ENCODE peak calls at places on chromosomes 4 and X, in ten cellular contexts. H, I, T, S, X, R, P, J, D and N are unnamed samples.

GRCh38 chr4:74006009-74006476 is 7.6 kb upstream of the CXCL5 start:
- DNase-seq in H (no peak), I (no peak), T (peak), S (no peak), X (no peak), R (no peak), P (peak), J (peak), D (peak), N (no peak)

GRCh38 chr4:3422241-3422801 is 19.4 kb upstream of the HGFAC start:
- DNase-seq in H (no peak), I (no peak), T (no peak), S (no peak), X (no peak), R (no peak), P (no peak), J (no peak), D (no peak), N (no peak)

GRCh38 chr4:56791316-56791715 is 30.2 kb downstream of the SPINK2 start:
- DNase-seq in H (no peak), I (no peak), T (no peak), S (no peak), X (no peak), R (no peak), P (no peak), J (no peak), D (no peak), N (no peak)

GRCh38 chr4:73661646-73662119 is 41.4 kb upstream of the RASSF6 start:
- DNase-seq in H (no peak), I (no peak), T (peak), S (no peak), X (no peak), R (no peak), P (peak), J (peak), D (peak), N (no peak)

GRCh38 chr4:152690706-152691651 is 11.2 kb upstream of the TMEM154 start:
- DNase-seq in H (no peak), I (no peak), T (no peak), S (no peak), X (no peak), R (no peak), P (no peak), J (no peak), D (peak), N (no peak)

GRCh38 chr4:70778888-70779422 is 57.2 kb downstream of the RUFY3 start:
- DNase-seq in H (no peak), I (no peak), T (no peak), S (peak), X (no peak), R (no peak), P (no peak), J (no peak), D (peak), N (no peak)

GRCh38 chrX:21735038-21735752 is 22.7 kb downstream of the SMPX start:
- DNase-seq in H (no peak), I (no peak), T (no peak), S (no peak), X (no peak), R (no peak), P (peak), J (peak), D (peak), N (no peak)

GRCh38 chrX:136310411-136310810 is 9.6 kb downstream of the ADGRG4 start:
- DNase-seq in H (no peak), I (no peak), T (peak), S (peak), X (no peak), R (no peak), P (peak), J (peak), D (peak), N (no peak)

GRCh38 chr4:93228021-93228420 is 600.5 kb upstream of the ATOH1 start:
- DNase-seq in H (no peak), I (no peak), T (no peak), S (no peak), X (no peak), R (no peak), P (no peak), J (no peak), D (no peak), N (no peak)

GRCh38 chrX:88605222-88605583 is 141.8 kb upstream of the CPXCR1 start:
- DNase-seq in H (no peak), I (no peak), T (no peak), S (no peak), X (no peak), R (no peak), P (no peak), J (no peak), D (no peak), N (no peak)

GRCh38 chrX:36908801-36909403 is 99.3 kb upstream of the FAM47C start:
- DNase-seq in H (no peak), I (no peak), T (peak), S (no peak), X (no peak), R (no peak), P (peak), J (peak), D (peak), N (no peak)

GRCh38 chrX:150236304-150236703 is 126.8 kb upstream of the MAMLD1 start:
- DNase-seq in H (no peak), I (no peak), T (peak), S (no peak), X (peak), R (no peak), P (peak), J (no peak), D (no peak), N (peak)

GRCh38 chr4:125314676-125315570 is at the start of gene FAT4:
- DNase-seq in H (peak), I (peak), T (peak), S (peak), X (peak), R (peak), P (peak), J (peak), D (peak), N (peak)

GRCh38 chrX:1074172-1074571 is 138.3 kb downstream of the CRLF2 start:
- DNase-seq in H (no peak), I (no peak), T (no peak), S (no peak), X (peak), R (no peak), P (no peak), J (no peak), D (no peak), N (no peak)

GRCh38 chr4:119139822-119140252 is 4.2 kb downstream of the MYOZ2 start:
- DNase-seq in H (no peak), I (no peak), T (no peak), S (no peak), X (no peak), R (no peak), P (no peak), J (no peak), D (no peak), N (no peak)

GRCh38 chr4:112510191-112510467 is 5.9 kb downstream of the NEUROG2 start:
- DNase-seq in H (no peak), I (no peak), T (no peak), S (no peak), X (no peak), R (no peak), P (no peak), J (no peak), D (no peak), N (no peak)

GRCh38 chrX:150546711-150547153 is 21.7 kb upstream of the MTM1 start:
- DNase-seq in H (peak), I (no peak), T (no peak), S (no peak), X (no peak), R (no peak), P (no peak), J (no peak), D (peak), N (no peak)

GRCh38 chrX:69037786-69038185 is 127.5 kb downstream of the PJA1 start:
- DNase-seq in H (no peak), I (no peak), T (no peak), S (no peak), X (peak), R (no peak), P (no peak), J (no peak), D (no peak), N (no peak)

GRCh38 chrX:135437867-135438733 is 16.4 kb downstream of the SMIM10L2A start:
- DNase-seq in H (no peak), I (no peak), T (no peak), S (no peak), X (no peak), R (no peak), P (no peak), J (no peak), D (no peak), N (no peak)

GRCh38 chr4:168560184-168560834 is 63.5 kb downstream of the PALLD start:
- DNase-seq in H (no peak), I (no peak), T (peak), S (peak), X (no peak), R (no peak), P (peak), J (peak), D (peak), N (no peak)

GRCh38 chrX:41824551-41824950 is 98.8 kb downstream of the CASK start:
- DNase-seq in H (no peak), I (no peak), T (peak), S (peak), X (no peak), R (no peak), P (peak), J (peak), D (peak), N (no peak)

GRCh38 chrX:99301990-99302389 is 1108.1 kb downstream of the PCDH19 start:
- DNase-seq in H (no peak), I (no peak), T (peak), S (no peak), X (no peak), R (no peak), P (no peak), J (no peak), D (peak), N (no peak)

GRCh38 chrX:10360121-10360520 is 203.3 kb downstream of the CLCN4 start:
- DNase-seq in H (no peak), I (no peak), T (no peak), S (no peak), X (no peak), R (peak), P (no peak), J (peak), D (no peak), N (no peak)

GRCh38 chr4:113003841-113004240 is 45.6 kb upstream of the ANK2 start:
- DNase-seq in H (no peak), I (no peak), T (peak), S (no peak), X (no peak), R (no peak), P (peak), J (peak), D (no peak), N (no peak)

GRCh38 chr4:173125216-173125812 is 43.3 kb upstream of the GALNT7 start:
- DNase-seq in H (no peak), I (no peak), T (no peak), S (no peak), X (no peak), R (no peak), P (no peak), J (no peak), D (no peak), N (no peak)

GRCh38 chr4:47525154-47525819 is 40.2 kb downstream of the ATP10D start:
- DNase-seq in H (peak), I (no peak), T (peak), S (peak), X (no peak), R (no peak), P (peak), J (peak), D (peak), N (peak)

GRCh38 chr4:80196259-80197131 is 808 bp upstream of the PRDM8 start:
- DNase-seq in H (no peak), I (no peak), T (no peak), S (no peak), X (no peak), R (no peak), P (no peak), J (no peak), D (no peak), N (no peak)

GRCh38 chr4:1418494-1419285 is 12.4 kb upstream of the NKX1-1 start:
- DNase-seq in H (no peak), I (peak), T (no peak), S (no peak), X (peak), R (no peak), P (no peak), J (no peak), D (no peak), N (no peak)

DNA sequence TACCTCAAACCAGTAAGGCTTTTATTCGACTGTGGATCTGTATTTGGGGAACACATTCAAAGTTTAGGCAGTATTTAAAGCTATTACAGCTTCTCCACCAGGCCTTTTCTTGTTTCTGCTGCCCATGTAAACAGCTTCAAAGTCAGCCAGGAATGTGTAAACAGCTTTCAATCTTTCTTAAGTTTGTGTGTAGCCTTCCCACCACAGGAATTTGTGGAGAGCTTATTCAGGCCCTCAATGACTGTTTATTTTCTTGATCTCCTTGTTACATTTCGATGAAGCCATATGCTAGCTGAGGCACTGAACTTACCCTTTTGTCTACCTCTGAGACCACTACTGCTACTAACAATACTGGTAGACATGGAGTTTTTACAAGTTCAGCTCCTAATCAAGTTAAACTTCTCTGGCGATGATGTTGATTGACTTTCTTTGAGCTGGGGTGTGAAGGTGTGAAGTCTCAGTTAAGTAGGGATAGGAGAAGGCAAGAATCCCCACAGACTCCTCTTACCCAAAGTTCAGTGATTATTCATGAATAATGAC is 72.6 kb downstream of the NWD2 start:
- DNase-seq in H (no peak), I (no peak), T (no peak), S (no peak), X (no peak), R (no peak), P (no peak), J (no peak), D (no peak), N (no peak)
- H3K4me3 ChIP-seq in H (no peak), I (no peak), T (no peak), S (no peak), X (no peak), R (no peak), P (no peak), J (no peak), D (no peak), N (no peak)

DNA sequence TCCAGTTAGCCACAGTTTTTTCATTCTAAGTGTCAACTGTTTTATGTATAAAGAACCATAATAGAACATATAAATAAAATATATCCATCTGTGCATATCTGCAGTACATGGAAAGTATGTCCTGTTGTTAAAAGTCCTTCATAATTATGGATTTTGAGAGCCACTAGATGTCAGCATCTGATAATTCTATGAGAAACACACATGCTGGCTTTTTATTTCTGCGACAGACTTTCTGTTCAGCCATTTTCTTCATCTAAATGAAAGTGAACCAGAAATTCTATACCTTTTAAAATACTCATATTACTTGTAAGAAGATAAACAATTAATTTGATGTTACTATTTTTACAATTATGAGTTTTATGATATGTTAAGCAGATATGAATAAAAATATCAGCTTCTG is 251.4 kb downstream of the GPM6A start:
- DNase-seq in H (no peak), I (no peak), T (peak), S (no peak), X (no peak), R (no peak), P (peak), J (peak), D (peak), N (no peak)
- TF ChIP-seq CTCF in H (no peak), I (no peak), T (peak), S (no peak), X (no peak), R (no peak), P (peak), J (peak), D (peak), N (no peak)

GRCh38 chr4:84159767-84160166 is 339.3 kb downstream of the NKX6-1 start:
- DNase-seq in H (no peak), I (no peak), T (peak), S (no peak), X (no peak), R (no peak), P (no peak), J (no peak), D (peak), N (no peak)

DNA sequence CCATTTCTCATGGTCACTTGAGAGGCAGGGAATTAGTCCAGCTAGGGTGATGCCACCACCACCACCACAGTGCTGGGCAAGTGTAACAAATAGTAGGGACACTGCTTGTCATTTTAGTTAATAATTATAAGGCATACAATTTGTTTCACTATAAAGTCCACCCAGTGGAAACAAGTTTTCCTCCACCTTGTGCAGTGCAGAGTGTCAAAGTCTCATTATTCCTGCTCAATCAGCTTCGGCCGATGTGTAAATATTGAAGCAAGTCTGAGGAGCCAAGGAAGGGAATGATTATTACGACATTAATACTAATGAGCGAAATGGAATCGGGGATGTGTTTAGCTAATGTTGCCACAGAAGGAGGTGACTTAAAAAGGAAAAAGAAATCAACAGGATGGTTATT is 340.4 kb downstream of the NKX6-1 start:
- DNase-seq in H (no peak), I (no peak), T (no peak), S (no peak), X (no peak), R (no peak), P (no peak), J (no peak), D (no peak), N (no peak)
- H3K4me3 ChIP-seq in H (no peak), I (no peak), T (no peak), S (no peak), X (no peak), R (no peak), P (no peak), J (no peak), D (no peak), N (no peak)

GRCh38 chr4:39658756-39659155 is 20.1 kb upstream of the SMIM14 start:
- DNase-seq in H (no peak), I (no peak), T (no peak), S (no peak), X (no peak), R (no peak), P (no peak), J (no peak), D (peak), N (no peak)
- TF ChIP-seq CTCF in H (peak), I (no peak), T (peak), S (no peak), X (no peak), R (no peak), P (peak), J (peak), D (peak), N (peak)

GRCh38 chrX:153595387-153595786 is 3.6 kb downstream of the CCNQ start:
- DNase-seq in H (no peak), I (no peak), T (no peak), S (no peak), X (no peak), R (no peak), P (no peak), J (no peak), D (no peak), N (no peak)
- H3K4me3 ChIP-seq in H (no peak), I (no peak), T (no peak), S (no peak), X (no peak), R (no peak), P (no peak), J (no peak), D (no peak), N (no peak)

DNA sequence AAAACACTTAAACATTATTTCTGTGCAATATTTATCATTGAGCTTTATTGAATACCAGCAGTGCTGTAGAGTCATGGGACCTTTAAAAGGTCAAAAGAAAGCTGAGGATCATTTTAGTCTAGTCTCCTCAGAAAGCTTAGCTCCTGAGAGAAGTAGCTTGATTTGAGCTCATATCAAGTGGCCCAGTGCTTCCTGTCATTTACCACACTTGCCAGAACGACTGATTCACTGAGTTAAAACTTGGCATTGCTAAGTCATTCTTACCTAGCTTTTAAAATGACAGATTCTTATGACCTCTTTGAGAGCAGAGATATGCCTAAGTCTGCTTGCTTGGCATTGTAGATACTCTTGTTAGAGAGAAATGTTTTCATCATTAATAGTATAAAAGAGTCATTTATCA is 15.2 kb downstream of the SEPTIN11 start:
- DNase-seq in H (no peak), I (no peak), T (no peak), S (no peak), X (no peak), R (no peak), P (no peak), J (no peak), D (no peak), N (no peak)
- TF ChIP-seq CTCF in H (no peak), I (no peak), T (no peak), S (no peak), X (no peak), R (no peak), P (no peak), J (no peak), D (no peak), N (no peak)

GRCh38 chr4:159273126-159273438 is 170.2 kb downstream of the RAPGEF2 start:
- DNase-seq in H (no peak), I (no peak), T (no peak), S (no peak), X (no peak), R (no peak), P (no peak), J (no peak), D (peak), N (no peak)
- H3K4me3 ChIP-seq in H (no peak), I (no peak), T (no peak), S (no peak), X (no peak), R (no peak), P (no peak), J (no peak), D (no peak), N (no peak)

GRCh38 chr4:171067422-171067821 is 745.8 kb upstream of the GALNTL6 start:
- DNase-seq in H (no peak), I (no peak), T (no peak), S (no peak), X (no peak), R (no peak), P (no peak), J (no peak), D (peak), N (no peak)
- TF ChIP-seq CTCF in H (no peak), I (no peak), T (no peak), S (no peak), X (no peak), R (no peak), P (no peak), J (no peak), D (no peak), N (no peak)